ENCODE peak calls at places on chromosome 22, in eight cellular contexts. E, H, M, L, Z, C, T and P are unnamed samples.

GRCh38 chr22:40560551-40560950 is 76.0 kb downstream of the MRTFA start:
- DNase-seq in L (no peak), E (no peak), C (no peak), H (no peak), T (no peak), Z (no peak), M (no peak), P (no peak)

GRCh38 chr22:19469421-19469820 is 9.6 kb downstream of the UFD1 start:
- DNase-seq in C (no peak), T (no peak), E (no peak), H (no peak), Z (no peak), M (no peak), L (no peak), P (no peak)

GRCh38 chr22:20582520-20583361 is 75.3 kb downstream of the MED15 start:
- DNase-seq in H (no peak), C (no peak), M (no peak), L (no peak), Z (no peak), T (no peak), E (no peak), P (no peak)

GRCh38 chr22:36762687-36763260 is 13.1 kb downstream of the IFT27 start:
- DNase-seq in C (no peak), T (peak; percentile 85), L (no peak), H (peak; percentile 37), Z (no peak), M (no peak), E (no peak), P (no peak)

GRCh38 chr22:28142361-28142801 is 223.3 kb upstream of the PITPNB start:
- DNase-seq in C (no peak), Z (no peak), H (no peak), L (peak; percentile 10), T (no peak), M (no peak), E (no peak), P (no peak)

GRCh38 chr22:21076907-21077625 is 31.3 kb downstream of the LRRC74B start:
- DNase-seq in L (no peak), E (no peak), C (no peak), M (no peak), Z (no peak), T (peak; percentile 53), H (no peak), P (no peak)

GRCh38 chr22:28034760-28035401 is 115.8 kb upstream of the PITPNB start:
- DNase-seq in Z (peak; percentile 89), C (no peak), M (no peak), L (no peak), E (peak; percentile 64), H (peak; percentile 76), T (no peak), P (peak; percentile 46)

GRCh38 chr22:43946391-43946680 is 8.9 kb upstream of the SAMM50 start:
- DNase-seq in H (no peak), C (no peak), Z (no peak), M (no peak), T (no peak), L (peak; percentile 32), E (no peak), P (no peak)

GRCh38 chr22:21800552-21801303 is 65.1 kb upstream of the YPEL1 start:
- DNase-seq in M (no peak), T (no peak), L (no peak), H (no peak), Z (no peak), E (no peak), C (no peak), P (no peak)

GRCh38 chr22:44304354-44304753 is 8.4 kb downstream of the SHISAL1 start:
- DNase-seq in Z (no peak), L (peak; percentile 51), C (no peak), H (no peak), M (no peak), E (no peak), T (no peak), P (no peak)

GRCh38 chr22:27984723-27985122 is 65.7 kb upstream of the PITPNB start:
- DNase-seq in M (no peak), Z (no peak), L (no peak), T (no peak), E (no peak), C (no peak), H (no peak), P (no peak)

GRCh38 chr22:27242917-27243589 is 558.5 kb downstream of the MN1 start:
- DNase-seq in T (no peak), Z (no peak), E (no peak), H (no peak), C (no peak), M (no peak), L (no peak), P (peak; percentile 81)

GRCh38 chr22:19876941-19877625 is 22.4 kb upstream of the GNB1L start:
- DNase-seq in Z (no peak), C (no peak), L (no peak), H (no peak), M (no peak), E (peak; percentile 11), T (peak; percentile 70), P (peak; percentile 58)

GRCh38 chr22:19855504-19856409 is 1.1 kb upstream of the GNB1L start:
- DNase-seq in E (no peak), C (no peak), H (peak; percentile 74), Z (peak; percentile 66), M (no peak), L (no peak), T (peak; percentile 86), P (peak; percentile 70)

GRCh38 chr22:26725012-26725676 is 67.8 kb downstream of the MIAT start:
- DNase-seq in H (no peak), M (peak; percentile 75), C (no peak), T (no peak), E (no peak), Z (no peak), L (no peak), P (no peak)

GRCh38 chr22:42376721-42377177 is 55.5 kb downstream of the NFAM1 start:
- DNase-seq in H (no peak), E (peak; percentile 72), Z (peak; percentile 83), M (no peak), C (no peak), L (peak; percentile 91), T (no peak), P (no peak)

GRCh38 chr22:40716116-40716515 is 36.8 kb downstream of the MCHR1 start:
- DNase-seq in T (no peak), C (no peak), M (no peak), L (no peak), E (no peak), Z (no peak), H (no peak), P (no peak)

GRCh38 chr22:21725956-21726649 is 9.5 kb downstream of the YPEL1 start:
- DNase-seq in L (no peak), Z (no peak), T (peak; percentile 68), C (no peak), M (no peak), H (no peak), E (no peak), P (no peak)

DNA sequence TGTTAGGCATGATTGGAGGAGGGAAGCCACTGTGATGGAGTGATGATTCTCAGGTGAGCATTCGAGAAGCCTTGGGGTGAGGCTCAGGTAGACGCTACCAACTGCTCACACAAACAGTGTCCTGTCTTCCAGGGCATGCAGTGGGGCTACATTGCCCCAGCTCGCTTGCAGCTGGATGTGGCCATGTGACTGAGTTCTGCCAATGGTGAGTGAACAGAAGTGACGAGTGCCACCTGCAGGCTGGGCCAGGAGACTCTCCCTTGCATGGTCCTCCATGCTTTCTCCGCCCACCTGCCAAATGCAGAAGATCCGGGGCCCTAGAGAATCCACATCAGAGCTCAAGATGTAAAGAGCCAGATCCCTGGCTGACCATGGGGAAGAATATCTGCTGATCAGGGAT is 195.9 kb downstream of the BCR start:
- DNase-seq in T (no peak), H (no peak), E (no peak), M (peak; percentile 2), C (no peak), L (no peak), Z (no peak), P (no peak)
- H3K27me3 ChIP-seq in T (no peaks in the 10 kb centered on the region), H (no peaks in the 10 kb centered on the region), E (no peaks in the 10 kb centered on the region), M (peaks cover under 1% of the 10 kb centered on the region), C (no peaks in the 10 kb centered on the region), L (peaks cover 14% of the 10 kb centered on the region), Z (no peaks in the 10 kb centered on the region), P (no peaks in the 10 kb centered on the region)

GRCh38 chr22:37812869-37813678 is 5.3 kb downstream of the GCAT start:
- DNase-seq in H (no peak), E (no peak), T (no peak), C (no peak), Z (no peak), L (no peak), M (no peak), P (no peak)
- H3K27ac ChIP-seq in H (no peak overlapping the region), E (no peak overlapping the region), T (no peak overlapping the region), C (no peak overlapping the region), Z (no peak overlapping the region), L (no peak overlapping the region), M (no peak overlapping the region), P (no peak overlapping the region)

GRCh38 chr22:47497666-47498065 is 735.2 kb downstream of the TBC1D22A start:
- DNase-seq in M (no peak), C (no peak), Z (no peak), E (no peak), L (no peak), T (peak; percentile 25), H (no peak), P (no peak)
- H3K27me3 ChIP-seq in M (no peaks in the 10 kb centered on the region), C (no peaks in the 10 kb centered on the region), Z (peaks cover 4% of the 10 kb centered on the region), E (no peaks in the 10 kb centered on the region), L (no peaks in the 10 kb centered on the region), T (no peaks in the 10 kb centered on the region), H (no peaks in the 10 kb centered on the region), P (no peaks in the 10 kb centered on the region)

GRCh38 chr22:30640361-30640760 is 4.8 kb downstream of the SLC35E4 start:
- DNase-seq in T (no peak), M (no peak), Z (no peak), L (no peak), H (no peak), E (no peak), C (no peak), P (no peak)

GRCh38 chr22:30637701-30638114 is 2.1 kb downstream of the SLC35E4 start:
- DNase-seq in M (no peak), Z (no peak), T (no peak), E (no peak), C (no peak), H (no peak), L (no peak), P (no peak)

GRCh38 chr22:30636226-30637077 is 871 bp downstream of the SLC35E4 start:
- DNase-seq in H (peak; percentile 50), Z (peak; percentile 46), T (peak; percentile 85), M (no peak), E (no peak), L (peak; percentile 14), C (no peak), P (peak; percentile 58)

GRCh38 chr22:30643055-30643875 is 7.7 kb downstream of the SLC35E4 start:
- DNase-seq in H (no peak), Z (no peak), T (no peak), E (no peak), C (no peak), L (no peak), M (no peak), P (no peak)

DNA sequence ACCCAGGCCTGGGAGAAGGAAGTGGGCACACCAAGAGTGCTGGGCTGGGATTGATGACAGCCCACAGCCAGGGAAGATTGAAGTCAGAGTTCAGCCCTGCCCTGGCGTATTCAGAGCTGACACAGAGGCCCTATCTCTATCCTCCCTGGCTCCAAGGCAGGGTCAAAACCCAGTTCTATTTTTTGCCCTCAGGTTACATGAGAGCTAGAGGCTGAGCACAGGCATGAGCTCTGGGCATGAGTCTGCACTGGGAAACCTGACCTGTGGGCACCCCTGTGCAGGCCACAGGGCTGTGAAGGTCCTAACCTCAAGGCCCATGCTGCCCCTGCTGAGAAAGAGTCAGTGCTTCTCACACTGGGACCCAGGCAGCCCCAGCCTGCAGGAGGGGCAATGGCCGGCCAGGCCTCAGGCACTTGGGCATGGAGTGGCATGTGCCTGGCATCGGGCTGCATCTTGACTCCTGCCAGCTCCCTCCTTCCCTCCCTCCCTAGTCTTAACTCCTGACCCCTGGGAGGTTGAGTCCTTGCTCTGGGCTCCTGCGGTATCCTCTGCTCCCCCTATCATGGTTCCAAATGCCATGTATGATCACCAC is 5.4 kb downstream of the SLC35E4 start:
- DNase-seq in M (no peak), E (no peak), T (no peak), C (no peak), L (no peak), H (no peak), Z (no peak), P (no peak)
- H3K27ac ChIP-seq in M (no peak overlapping the region), E (no peak overlapping the region), T (no peak overlapping the region), C (no peak overlapping the region), L (no peak overlapping the region), H (no peak overlapping the region), Z (peak overlapping the region; percentile 85), P (no peak overlapping the region)